ENCODE peak calls at places on chromosome X, in six cellular contexts. Z, I, V, U, B and P are unnamed samples.

GRCh38 chrX:154327026-154327820 is 31.6 kb downstream of the TKTL1 start:
- DNase-seq in U (no peak), Z (peak), V (no peak), B (no peak), I (no peak), P (no peak)

GRCh38 chrX:46573331-46573895 is at the start of gene CHST7:
- DNase-seq in V (peak), I (peak), B (peak), Z (peak), U (peak), P (peak)

GRCh38 chrX:39439910-39440733 is 638.9 kb downstream of the MID1IP1 start:
- DNase-seq in I (no peak), Z (no peak), V (peak), U (no peak), B (no peak), P (no peak)

GRCh38 chrX:39318497-39319343 is 517.5 kb downstream of the MID1IP1 start:
- DNase-seq in U (peak), I (no peak), Z (no peak), V (no peak), B (no peak), P (no peak)

GRCh38 chrX:108264376-108264775 is 172.8 kb downstream of the ATG4A start:
- DNase-seq in V (no peak), Z (no peak), U (no peak), B (no peak), I (no peak), P (no peak)

GRCh38 chrX:155127465-155127864 is 56.2 kb downstream of the BRCC3 start:
- DNase-seq in U (no peak), V (no peak), Z (no peak), I (no peak), B (no peak), P (no peak)

GRCh38 chrX:10945463-10945862 is 165.7 kb upstream of the HCCS start:
- DNase-seq in V (no peak), U (no peak), I (no peak), Z (no peak), B (no peak), P (no peak)

GRCh38 chrX:39000802-39001201 is 199.5 kb downstream of the MID1IP1 start:
- DNase-seq in V (no peak), I (no peak), Z (no peak), B (no peak), U (no peak), P (no peak)

GRCh38 chrX:41273638-41274037 is 60.3 kb upstream of the DDX3X start:
- DNase-seq in Z (no peak), I (no peak), B (no peak), V (no peak), U (no peak), P (no peak)

GRCh38 chrX:53930513-53931380 is 113.5 kb downstream of the PHF8 start:
- DNase-seq in V (no peak), I (no peak), Z (no peak), B (no peak), U (no peak), P (no peak)

GRCh38 chrX:39627257-39627656 is 470.5 kb downstream of the BCOR start:
- DNase-seq in V (no peak), I (no peak), U (peak), Z (no peak), B (no peak), P (no peak)

GRCh38 chrX:129632443-129632842 is 22.3 kb downstream of the APLN start:
- DNase-seq in V (no peak), B (no peak), U (no peak), Z (no peak), I (no peak), P (no peak)